ENCODE peak calls at places on chromosomes 7 and 10, in five cellular contexts. C is transverse colon, S is K562, V is GM23338, D is spleen. N is an unnamed sample. For H3K36me3, the result is how much of the 10 kb centered on the place peaks cover.

GRCh38 chr7:93883078-93883916 is 7.3 kb downstream of the TFPI2 start:
- DNase-seq in D (no peak), V (no peak), S (no peak), C (no peak), N (no peak)

GRCh38 chr7:124762611-124763143 is 2.9 kb downstream of the GPR37 start:
- DNase-seq in S (no peak), V (no peak), C (peak), D (no peak), N (no peak)

GRCh38 chr10:48672596-48673255 is 11.9 kb upstream of the WDFY4 start:
- DNase-seq in D (no peak), C (no peak), V (no peak), S (no peak), N (peak)

GRCh38 chr7:140229591-140230516 is 53.1 kb upstream of the KDM7A start:
- DNase-seq in S (no peak), C (peak), V (peak), D (peak), N (no peak)

GRCh38 chr10:128843972-128844371 is 623.1 kb upstream of the MGMT start:
- DNase-seq in D (no peak), V (peak), S (no peak), C (no peak), N (no peak)

GRCh38 chr7:41867639-41868038 is 164.7 kb upstream of the INHBA start:
- DNase-seq in V (no peak), S (no peak), D (no peak), C (no peak), N (no peak)

GRCh38 chr10:2935647-2936386 is 131.5 kb upstream of the PFKP start:
- DNase-seq in V (peak), S (no peak), C (no peak), D (no peak), N (no peak)

GRCh38 chr10:46019541-46020343 is 10.7 kb downstream of the NCOA4 start:
- DNase-seq in S (no peak), V (peak), C (peak), D (no peak), N (no peak)

GRCh38 chr7:76260171-76260703 is 42.2 kb upstream of the HSPB1 start:
- DNase-seq in D (no peak), S (peak), C (no peak), V (peak), N (no peak)

GRCh38 chr10:88886557-88886956 is 6.5 kb downstream of the STAMBPL1 start:
- DNase-seq in V (no peak), S (no peak), D (no peak), C (no peak), N (no peak)

GRCh38 chr10:4658777-4659176 is 167.2 kb upstream of the AKR1E2 start:
- DNase-seq in D (no peak), C (no peak), S (no peak), V (no peak), N (no peak)

GRCh38 chr7:135386776-135387175 is 123.1 kb downstream of the CNOT4 start:
- DNase-seq in S (no peak), D (no peak), C (no peak), V (peak), N (no peak)

GRCh38 chr10:72954596-72955569 is at the start of gene PLA2G12B:
- DNase-seq in D (no peak), C (peak), S (no peak), V (no peak), N (no peak)

GRCh38 chr10:112330607-112331160 is 43.2 kb upstream of the ACSL5 start:
- DNase-seq in V (no peak), S (no peak), C (no peak), D (no peak), N (no peak)

GRCh38 chr10:27188259-27188658 is 33.1 kb downstream of the MASTL start:
- DNase-seq in S (no peak), V (no peak), C (no peak), D (no peak), N (no peak)

GRCh38 chr10:50590935-50591334 is 32.8 kb downstream of the SGMS1 start:
- DNase-seq in S (no peak), D (no peak), V (no peak), C (no peak), N (no peak)

GRCh38 chr7:132251327-132251659 is 325.0 kb downstream of the PLXNA4 start:
- DNase-seq in D (no peak), C (peak), V (peak), S (no peak), N (no peak)

GRCh38 chr10:133438711-133439273 is 14.4 kb upstream of the SPRN start:
- DNase-seq in S (peak), C (no peak), D (no peak), V (peak), N (peak)

GRCh38 chr7:94632338-94633024 is 23.5 kb downstream of the SGCE start:
- DNase-seq in S (no peak), D (no peak), C (no peak), V (peak), N (no peak)

GRCh38 chr10:102452672-102453340 is 1.5 kb upstream of the C10orf95 start:
- DNase-seq in V (no peak), C (peak), D (no peak), S (peak), N (no peak)

DNA sequence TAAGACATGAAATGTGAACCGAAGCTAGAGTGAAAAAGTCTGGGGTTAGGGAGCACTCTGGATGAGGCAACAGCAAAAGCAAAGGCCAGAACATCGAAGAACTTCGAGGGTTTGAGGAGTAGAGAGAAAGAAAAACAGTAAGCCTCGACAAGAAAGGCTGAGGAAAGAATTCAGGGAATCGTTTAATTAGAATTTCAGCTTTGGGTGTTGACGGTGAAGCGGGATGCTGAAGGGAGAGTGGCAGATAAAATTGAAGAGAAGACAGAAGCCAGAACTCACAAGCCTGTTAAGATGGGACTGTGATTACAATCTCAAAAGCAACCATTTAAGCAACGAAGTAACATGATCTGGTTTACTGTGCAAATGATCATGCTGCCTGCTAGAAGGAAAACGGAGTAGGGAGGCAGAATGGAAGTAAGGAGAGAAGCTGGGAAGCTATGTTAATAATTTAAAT is 2.1 kb downstream of the TRDMT1 start:
- DNase-seq in S (no peak), D (no peak), C (no peak), V (peak), N (no peak)
- H3K4me3 ChIP-seq in S (no peak), D (no peak), C (peak), V (peak), N (peak)

DNA sequence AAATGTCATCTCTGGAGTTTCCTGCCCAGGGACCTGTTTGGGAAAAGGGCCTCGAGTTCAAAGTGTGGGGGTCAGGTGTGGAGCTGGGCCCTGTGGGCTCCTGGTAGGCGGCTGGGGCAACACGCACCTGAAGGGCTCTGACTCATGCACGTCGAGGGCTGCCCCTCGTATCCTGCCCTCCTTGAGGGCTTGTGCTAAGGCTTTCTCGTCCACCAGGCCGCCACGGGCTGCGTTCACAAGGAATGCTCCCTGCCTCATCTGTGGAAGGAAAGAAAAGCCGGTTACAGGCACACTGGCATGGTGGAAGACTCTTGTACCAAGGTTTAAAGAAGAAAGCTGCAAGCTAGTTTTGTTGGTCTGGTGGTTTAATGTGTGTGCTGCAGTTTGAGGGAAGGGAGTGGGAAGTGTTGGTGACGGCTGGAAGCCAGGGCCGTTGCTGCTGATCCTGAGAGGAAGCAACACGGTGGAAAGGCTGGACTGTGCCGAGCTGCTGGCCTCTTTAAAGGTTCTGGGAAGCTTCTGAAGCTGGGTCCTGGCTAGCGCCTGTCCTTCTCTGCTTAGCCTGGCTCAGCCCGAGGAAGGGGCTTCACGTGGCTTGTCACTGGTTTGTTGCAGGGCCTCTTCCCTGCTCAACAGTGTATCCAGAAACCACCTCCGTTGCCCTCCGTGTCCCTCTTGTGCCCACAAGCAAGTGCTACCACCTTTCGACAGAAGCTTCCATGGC is 52.0 kb downstream of the ZRANB1 start:
- DNase-seq in C (no peak), V (no peak), D (peak), S (no peak), N (peak)
- H3K36me3 ChIP-seq in C (under half), V (under half), D (under half), S (under half), N (half or more)

GRCh38 chr10:84424731-84425165 is 96.4 kb downstream of the CCSER2 start:
- DNase-seq in V (peak), C (peak), D (no peak), S (no peak), N (peak)
- TF ChIP-seq POLR2AphosphoS5 in V (no peak), C (peak), D (peak), S (no peak), N (peak)

GRCh38 chr7:50346548-50347497 is 42.3 kb downstream of the IKZF1 start:
- DNase-seq in D (no peak), S (no peak), V (no peak), C (no peak), N (no peak)
- H3K4me3 ChIP-seq in D (no peak), S (no peak), V (no peak), C (no peak), N (no peak)

GRCh38 chr7:100878685-100879084 is 3.8 kb downstream of the SRRT start:
- DNase-seq in V (no peak), C (no peak), S (no peak), D (no peak), N (no peak)
- H3K36me3 ChIP-seq in V (half or more), C (under half), S (half or more), D (under half), N (half or more)